ENCODE peak calls at places on chromosome 2, in four cellular contexts. G is HuH-7; V is stimulated activated CD4-positive, alpha-beta T cell treated with anti-CD3 and anti-CD28 coated beads, Interleukin-1b, Interleukin-23, amount 100 ng/mL, for 1 hour; B is T-helper 17 cell. S is an unnamed sample.

GRCh38 chr2:28644760-28645159 is 106.9 kb upstream of the PPP1CB start:
- DNase-seq in G (no peak), V (no peak), B (no peak), S (no peak)

GRCh38 chr2:12990523-12990922 is 273.8 kb downstream of the TRIB2 start:
- DNase-seq in G (no peak), V (no peak), B (no peak), S (no peak)

GRCh38 chr2:10269711-10270610 is 32.7 kb upstream of the HPCAL1 start:
- DNase-seq in G (no peak), V (no peak), B (no peak), S (no peak)

GRCh38 chr2:120647487-120647886 is 88.2 kb upstream of the GLI2 start:
- DNase-seq in G (no peak), V (no peak), B (no peak), S (no peak)

GRCh38 chr2:207073791-207074678 is 91.7 kb downstream of the KLF7 start:
- DNase-seq in G (no peak), V (no peak), B (no peak), S (no peak)

GRCh38 chr2:45782968-45783367 is 131.5 kb downstream of the PRKCE start:
- DNase-seq in G (no peak), V (no peak), B (no peak), S (no peak)

GRCh38 chr2:138572318-138572717 is 70.7 kb downstream of the SPOPL start:
- DNase-seq in G (no peak), V (no peak), B (no peak), S (no peak)

GRCh38 chr2:241207641-241208040 is 19.2 kb downstream of the ANO7 start:
- DNase-seq in G (no peak), V (no peak), B (no peak), S (no peak)

GRCh38 chr2:78061301-78061700 is 539.1 kb upstream of the LRRTM4 start:
- DNase-seq in G (no peak), V (no peak), B (no peak), S (no peak)

GRCh38 chr2:228545749-228546148 is 364.3 kb upstream of the SPHKAP start:
- DNase-seq in G (no peak), V (no peak), B (no peak), S (no peak)

GRCh38 chr2:234674781-234675201 is 177.9 kb upstream of the ARL4C start:
- DNase-seq in G (no peak), V (no peak), B (no peak), S (no peak)

GRCh38 chr2:72414108-72414507 is 266.4 kb upstream of the CYP26B1 start:
- DNase-seq in G (no peak), V (no peak), B (no peak), S (no peak)